ENCODE peak calls at places on chromosomes 4 and X, in nine cellular contexts. Z, Q, B, F, P, M, L, E and N are unnamed samples.

GRCh38 chr4:81260443-81261102 is 45.6 kb upstream of the PRKG2 start:
- DNase-seq in Z (no peak), Q (peak; percentile 24), B (no peak), F (peak; percentile 22), P (no peak), M (no peak), L (no peak), E (no peak), N (no peak)

GRCh38 chrX:134026732-134027311 is 41.4 kb upstream of the GPC3 start:
- DNase-seq in Z (peak; percentile 31), Q (peak; percentile 70), B (peak; percentile 14), F (peak; percentile 86), P (peak; percentile 1), M (peak; percentile 51), L (peak; percentile 46), E (peak; percentile 11), N (peak; percentile 59)

GRCh38 chr4:157043131-157043530 is 32.8 kb upstream of the GLRB start:
- DNase-seq in Z (no peak), Q (peak; percentile 56), B (no peak), F (peak; percentile 45), P (peak; percentile 34), M (no peak), L (no peak), E (peak; percentile 34), N (peak; percentile 50)

GRCh38 chr4:7398104-7398423 is 36.7 kb downstream of the PSAPL1 start:
- DNase-seq in Z (no peak), Q (peak; percentile 66), B (no peak), F (no peak), P (no peak), M (peak; percentile 47), L (peak; percentile 83), E (peak; percentile 9), N (peak; percentile 66)

GRCh38 chr4:158277558-158277957 is 67.3 kb downstream of the TMEM144 start:
- DNase-seq in Z (no peak), Q (no peak), B (no peak), F (no peak), P (no peak), M (no peak), L (no peak), E (no peak), N (no peak)

GRCh38 chrX:139596068-139596467 is 65.5 kb downstream of the F9 start:
- DNase-seq in Z (no peak), Q (no peak), B (no peak), F (peak; percentile 25), P (no peak), M (no peak), L (no peak), E (no peak), N (no peak)

GRCh38 chr4:14022428-14022827 is 394.9 kb upstream of the BOD1L1 start:
- DNase-seq in Z (no peak), Q (no peak), B (no peak), F (no peak), P (no peak), M (no peak), L (no peak), E (peak; percentile 44), N (no peak)

GRCh38 chr4:743463-744211 is 38.0 kb downstream of the PCGF3 start:
- DNase-seq in Z (no peak), Q (peak; percentile 57), B (no peak), F (no peak), P (no peak), M (no peak), L (no peak), E (no peak), N (no peak)

GRCh38 chr4:11427201-11427996 is 1.3 kb downstream of the HS3ST1 start:
- DNase-seq in Z (peak; percentile 28), Q (no peak), B (no peak), F (peak; percentile 28), P (no peak), M (no peak), L (no peak), E (no peak), N (no peak)

GRCh38 chr4:6516762-6517161 is 44.3 kb upstream of the PPP2R2C start:
- DNase-seq in Z (no peak), Q (no peak), B (no peak), F (no peak), P (no peak), M (no peak), L (no peak), E (no peak), N (no peak)

GRCh38 chr4:15015170-15015569 is 12.9 kb downstream of the CPEB2 start:
- DNase-seq in Z (no peak), Q (no peak), B (no peak), F (no peak), P (no peak), M (no peak), L (no peak), E (no peak), N (no peak)

GRCh38 chr4:118848901-118849300 is 13.0 kb upstream of the SEC24D start:
- DNase-seq in Z (no peak), Q (no peak), B (no peak), F (no peak), P (no peak), M (no peak), L (no peak), E (no peak), N (no peak)